ENCODE peak calls at places on chromosome 7, in eight cellular contexts. D, Z, V, E, S, C, A and B are unnamed samples.

GRCh38 chr7:28701731-28702130 is 256.4 kb downstream of the TRIL start:
- DNase-seq in D (no peak), Z (no peak), V (no peak), E (no peak), S (no peak), C (no peak), A (no peak), B (no peak)

GRCh38 chr7:144761493-144761892 is 74.4 kb downstream of the TPK1 start:
- DNase-seq in D (no peak), Z (no peak), V (no peak), E (no peak), S (no peak), C (no peak), A (no peak), B (no peak)

GRCh38 chr7:91156326-91156725 is 107.9 kb upstream of the FZD1 start:
- DNase-seq in D (no peak), Z (no peak), V (no peak), E (no peak), S (no peak), C (no peak), A (no peak), B (no peak)

GRCh38 chr7:100538654-100539435 is at the start of gene AGFG2:
- DNase-seq in D (peak; percentile 100), Z (peak; percentile 100), V (peak; percentile 99), E (peak; percentile 100), S (peak; percentile 99), C (peak; percentile 100), A (peak; percentile 100), B (peak; percentile 99)

GRCh38 chr7:85535974-85536729 is 349.3 kb upstream of the SEMA3D start:
- DNase-seq in D (no peak), Z (peak; percentile 17), V (no peak), E (no peak), S (no peak), C (no peak), A (no peak), B (no peak)

GRCh38 chr7:124275411-124275810 is 242.5 kb upstream of the TMEM229A start:
- DNase-seq in D (no peak), Z (peak; percentile 37), V (no peak), E (no peak), S (no peak), C (no peak), A (no peak), B (no peak)

GRCh38 chr7:77407906-77408305 is 8.2 kb downstream of the GSAP start:
- DNase-seq in D (no peak), Z (no peak), V (no peak), E (no peak), S (no peak), C (no peak), A (no peak), B (no peak)

GRCh38 chr7:142152076-142152475 is 40.6 kb downstream of the MGAM2 start:
- DNase-seq in D (no peak), Z (no peak), V (no peak), E (no peak), S (no peak), C (no peak), A (no peak), B (no peak)

GRCh38 chr7:127383123-127383835 is 9.2 kb downstream of the ZNF800 start:
- DNase-seq in D (no peak), Z (peak; percentile 19), V (peak; percentile 42), E (no peak), S (peak; percentile 16), C (no peak), A (no peak), B (no peak)

GRCh38 chr7:133437544-133437943 is 184.7 kb downstream of the EXOC4 start:
- DNase-seq in D (no peak), Z (no peak), V (no peak), E (no peak), S (no peak), C (no peak), A (no peak), B (no peak)

GRCh38 chr7:100829150-100829716 is 1.9 kb upstream of the EPHB4 start:
- DNase-seq in D (peak; percentile 82), Z (peak; percentile 49), V (no peak), E (no peak), S (no peak), C (peak; percentile 44), A (peak; percentile 64), B (no peak)

GRCh38 chr7:27082171-27082570 is 13.6 kb downstream of the HOXA1 start:
- DNase-seq in D (no peak), Z (no peak), V (no peak), E (no peak), S (peak; percentile 75), C (no peak), A (no peak), B (no peak)

GRCh38 chr7:27079234-27079975 is 16.4 kb downstream of the HOXA1 start:
- DNase-seq in D (no peak), Z (no peak), V (no peak), E (no peak), S (peak; percentile 72), C (no peak), A (no peak), B (no peak)

GRCh38 chr7:27083646-27084045 is 12.2 kb downstream of the HOXA1 start:
- DNase-seq in D (no peak), Z (no peak), V (no peak), E (no peak), S (no peak), C (no peak), A (no peak), B (no peak)

GRCh38 chr7:27080844-27081423 is 14.9 kb downstream of the HOXA1 start:
- DNase-seq in D (no peak), Z (peak; percentile 46), V (no peak), E (no peak), S (peak; percentile 77), C (no peak), A (no peak), B (no peak)

DNA sequence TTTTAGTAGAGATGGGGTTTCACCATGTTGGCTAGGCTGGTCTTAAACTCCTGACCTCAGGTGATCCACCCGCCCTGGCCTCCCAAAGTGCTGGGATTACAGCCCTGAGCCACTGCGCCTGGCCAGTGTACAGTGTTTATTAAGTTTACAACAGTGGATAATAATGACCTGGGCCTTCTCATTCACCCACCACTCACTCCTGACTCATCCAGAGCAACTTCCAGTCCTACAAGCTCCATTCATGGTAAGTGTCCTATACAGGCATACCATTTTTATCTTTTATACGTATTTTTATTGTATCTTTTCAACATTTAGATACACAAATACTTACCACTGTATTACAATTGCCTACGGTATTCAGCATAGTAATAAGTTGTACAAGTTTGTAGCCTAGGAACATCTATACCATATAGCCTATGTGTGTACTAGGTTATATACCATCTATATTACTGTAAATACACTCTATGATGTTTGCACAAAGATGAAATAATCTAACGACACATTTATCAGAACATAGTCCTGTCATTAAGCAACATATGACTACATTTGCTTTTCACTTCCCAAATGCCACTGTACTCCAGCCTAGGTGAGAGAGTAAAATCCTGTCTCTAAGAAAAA is 17.1 kb downstream of the HOXA1 start:
- DNase-seq in D (no peak), Z (no peak), V (no peak), E (no peak), S (peak; percentile 70), C (no peak), A (no peak), B (no peak)
- H3K4me3 ChIP-seq in D (no peak overlapping the region), Z (no peak overlapping the region), V (no peak overlapping the region), E (no peak overlapping the region), S (no peak overlapping the region), C (no peak overlapping the region), A (no peak overlapping the region), B (no peak overlapping the region)

GRCh38 chr7:129824291-129825004 is 128.3 kb downstream of the UBE2H start:
- DNase-seq in D (peak; percentile 80), Z (no peak), V (no peak), E (no peak), S (no peak), C (no peak), A (no peak), B (no peak)
- TF ChIP-seq CTCF in D (no peak), Z (no peak), V (no peak), E (no peak), S (no peak), C (no peak), A (no peak), B (no peak)

DNA sequence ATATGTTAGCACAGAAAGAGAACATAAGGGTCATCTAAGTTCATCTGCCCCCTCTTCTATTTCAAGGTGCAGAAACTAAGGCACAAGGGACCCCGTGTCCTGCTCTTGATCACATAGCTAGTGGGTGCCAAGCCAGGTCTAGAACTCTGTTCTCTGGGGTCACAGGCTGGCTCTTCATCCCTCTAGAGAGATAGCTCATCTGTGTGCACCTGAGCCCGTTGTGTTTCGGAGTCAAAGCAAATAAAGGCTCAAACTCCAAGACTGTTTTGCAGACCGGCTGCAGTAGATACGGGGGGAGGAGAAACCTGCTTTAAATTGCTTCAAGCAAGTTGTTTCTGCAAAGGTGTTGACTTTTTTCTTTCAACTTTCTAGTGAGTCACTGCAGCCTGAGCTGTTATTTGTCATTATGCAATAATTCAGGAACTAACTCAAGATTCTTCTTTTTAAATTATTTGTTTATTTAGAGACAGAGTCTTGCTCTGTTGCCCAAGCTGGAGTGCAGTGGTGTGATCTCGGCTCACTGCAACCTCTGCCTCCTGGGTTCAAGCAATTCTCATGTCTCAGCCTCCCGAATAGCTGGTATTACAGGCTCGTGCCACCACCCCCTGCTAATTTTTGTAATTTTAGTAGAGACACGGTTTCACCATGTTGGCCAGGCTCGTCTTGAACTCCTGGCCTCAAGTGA is 6.5 kb downstream of the BLVRA start:
- DNase-seq in D (no peak), Z (no peak), V (peak; percentile 63), E (no peak), S (peak; percentile 89), C (no peak), A (no peak), B (no peak)
- H3K4me3 ChIP-seq in D (no peak overlapping the region), Z (no peak overlapping the region), V (peak overlapping the region; percentile 49), E (no peak overlapping the region), S (peak overlapping the region; percentile 45), C (no peak overlapping the region), A (no peak overlapping the region), B (no peak overlapping the region)

GRCh38 chr7:2554654-2555053 is 670 bp downstream of the BRAT1 start:
- DNase-seq in D (peak; percentile 81), Z (no peak), V (no peak), E (peak; percentile 48), S (no peak), C (no peak), A (no peak), B (no peak)

GRCh38 chr7:2564970-2565546 is 6.3 kb downstream of the IQCE start:
- DNase-seq in D (peak; percentile 50), Z (no peak), V (no peak), E (no peak), S (no peak), C (peak; percentile 69), A (peak; percentile 26), B (no peak)

GRCh38 chr7:2555121-2556052 is at the start of gene BRAT1:
- DNase-seq in D (peak; percentile 100), Z (peak; percentile 97), V (peak; percentile 72), E (peak; percentile 97), S (peak; percentile 92), C (peak; percentile 98), A (peak; percentile 99), B (peak; percentile 97)

GRCh38 chr7:2558620-2559282 is at the start of gene IQCE:
- DNase-seq in D (peak; percentile 99), Z (peak; percentile 95), V (no peak), E (peak; percentile 93), S (peak; percentile 87), C (peak; percentile 95), A (peak; percentile 97), B (peak; percentile 91)

DNA sequence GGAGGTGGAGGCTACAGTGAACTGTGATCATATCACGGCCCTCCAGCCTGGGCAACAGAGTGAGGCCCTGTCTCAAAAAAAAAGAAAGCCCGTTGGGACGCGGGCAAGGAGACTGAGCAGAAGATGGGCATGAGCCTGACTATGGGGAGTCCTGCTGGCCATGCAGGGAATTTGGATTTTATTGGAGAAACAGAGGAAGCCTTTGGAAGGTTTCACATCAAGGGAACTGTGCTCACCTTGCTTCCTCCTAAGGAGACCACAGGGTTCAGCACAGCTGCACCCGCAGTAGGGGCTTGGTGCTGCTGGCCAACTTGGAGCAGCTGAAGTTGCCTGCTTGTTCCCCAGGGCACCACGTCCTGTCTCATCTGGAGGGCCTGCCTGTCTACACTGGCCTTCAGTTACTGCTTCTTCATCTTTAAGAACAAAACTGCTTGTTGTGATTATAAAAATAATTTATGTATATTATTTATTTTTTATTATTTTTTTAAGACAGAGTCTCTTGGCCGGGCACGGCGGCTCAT is 1.5 kb downstream of the IQCE start:
- DNase-seq in D (peak; percentile 65), Z (no peak), V (no peak), E (no peak), S (peak; percentile 6), C (no peak), A (no peak), B (no peak)
- TF ChIP-seq CTCF in D (no peak), Z (no peak), V (no peak), E (no peak), S (no peak), C (no peak), A (no peak), B (no peak)